ENCODE peak calls at places on chromosome 14, in four cellular contexts. Q is HCT116, Y is tibial nerve, V is AG09309. E is an unnamed sample.

GRCh38 chr14:73269729-73270651 is 32.7 kb downstream of the PAPLN start:
- DNase-seq in Q (no peak), Y (no peak), V (no peak), E (peak)

GRCh38 chr14:103629503-103630121 is 601 bp downstream of the KLC1 start:
- DNase-seq in Q (no peak), Y (peak), V (no peak), E (peak)

GRCh38 chr14:56754966-56755365 is 55.3 kb downstream of the OTX2 start:
- DNase-seq in Q (no peak), Y (no peak), V (no peak), E (no peak)

GRCh38 chr14:88454886-88455285 is 69.4 kb downstream of the SPATA7 start:
- DNase-seq in Q (no peak), Y (no peak), V (no peak), E (peak)

GRCh38 chr14:101101456-101102056 is 198.0 kb upstream of the RTL1 start:
- DNase-seq in Q (no peak), Y (no peak), V (no peak), E (no peak)

GRCh38 chr14:103188691-103189480 is 65.6 kb downstream of the TNFAIP2 start:
- DNase-seq in Q (no peak), Y (no peak), V (no peak), E (peak)

GRCh38 chr14:68680541-68681051 is 112.3 kb downstream of the ZFP36L1 start:
- DNase-seq in Q (no peak), Y (peak), V (no peak), E (no peak)

GRCh38 chr14:105223260-105223659 is 25.1 kb upstream of the BTBD6 start:
- DNase-seq in Q (no peak), Y (no peak), V (no peak), E (no peak)

GRCh38 chr14:68364823-68365222 is 428.0 kb downstream of the ZFP36L1 start:
- DNase-seq in Q (no peak), Y (no peak), V (no peak), E (no peak)

GRCh38 chr14:21203470-21204166 is 47.8 kb upstream of the OR5AU1 start:
- DNase-seq in Q (no peak), Y (no peak), V (no peak), E (no peak)
- H3K4me3 ChIP-seq in Q (no peak), Y (no peak), V (no peak), E (no peak)

GRCh38 chr14:91322623-91323022 is 78.1 kb upstream of the GPR68 start:
- DNase-seq in Q (no peak), Y (no peak), V (no peak), E (no peak)

GRCh38 chr14:91325211-91325610 is 80.7 kb upstream of the GPR68 start:
- DNase-seq in Q (no peak), Y (no peak), V (no peak), E (no peak)

GRCh38 chr14:91323031-91323430 is 78.5 kb upstream of the GPR68 start:
- DNase-seq in Q (no peak), Y (no peak), V (no peak), E (no peak)

GRCh38 chr14:91324606-91324950 is 80.1 kb upstream of the GPR68 start:
- DNase-seq in Q (no peak), Y (no peak), V (no peak), E (no peak)

GRCh38 chr14:91323671-91324605 is 79.4 kb upstream of the GPR68 start:
- DNase-seq in Q (peak), Y (peak), V (peak), E (peak)
- H3K4me3 ChIP-seq in Q (no peak), Y (peak), V (peak), E (peak)

DNA sequence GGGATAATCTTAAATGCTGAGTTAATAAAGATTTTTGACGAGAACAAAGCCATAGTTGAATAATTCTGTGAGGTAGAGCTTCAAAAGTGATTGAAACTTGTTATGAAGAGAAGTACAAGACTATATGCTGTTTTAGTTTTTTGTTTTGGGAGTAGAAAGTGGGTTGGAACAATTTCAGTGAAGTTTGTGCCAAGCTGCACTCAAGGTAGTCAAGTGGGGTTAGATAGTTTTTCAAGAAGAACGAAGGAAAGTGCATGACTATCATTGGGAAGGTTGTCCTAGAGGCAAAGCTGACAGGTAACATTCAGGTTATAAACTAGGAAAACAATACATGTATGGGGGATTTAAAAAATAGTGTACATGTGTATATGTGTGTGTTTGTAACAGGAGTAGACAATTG is 16.2 kb downstream of the FUT8 start:
- DNase-seq in Q (no peak), Y (no peak), V (no peak), E (no peak)
- H3K4me3 ChIP-seq in Q (no peak), Y (no peak), V (no peak), E (no peak)

GRCh38 chr14:20680843-20681347 is 3.5 kb upstream of the RNASE4 start:
- DNase-seq in Q (no peak), Y (no peak), V (no peak), E (no peak)
- H3K4me3 ChIP-seq in Q (peak), Y (peak), V (peak), E (peak)

GRCh38 chr14:93986972-93987371 is 10.1 kb upstream of the CCDC197 start:
- DNase-seq in Q (no peak), Y (no peak), V (no peak), E (no peak)
- H3K4me3 ChIP-seq in Q (no peak), Y (no peak), V (no peak), E (no peak)

DNA sequence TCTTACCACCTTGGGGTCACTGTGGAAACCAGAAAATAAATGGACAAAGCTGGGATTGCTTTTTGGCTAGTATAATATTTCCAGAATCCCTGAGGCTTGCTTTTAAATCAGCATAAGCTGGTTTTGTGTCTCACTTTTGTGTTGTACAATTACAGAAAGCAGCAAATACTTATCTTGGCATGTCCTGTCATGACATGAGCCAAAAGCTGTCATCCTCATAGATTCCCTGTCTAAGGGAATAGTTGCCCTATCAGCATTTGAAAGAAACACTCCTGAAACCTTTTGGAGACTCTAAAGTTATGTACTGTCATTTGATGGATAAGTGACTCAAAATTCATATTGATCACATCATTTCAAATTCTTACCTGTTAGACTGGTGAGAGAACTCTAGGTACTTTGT is 987.2 kb downstream of the NRXN3 start:
- DNase-seq in Q (no peak), Y (no peak), V (no peak), E (no peak)
- H3K4me3 ChIP-seq in Q (no peak), Y (no peak), V (no peak), E (no peak)

GRCh38 chr14:71923471-71923870 is 8.8 kb upstream of the RGS6 start:
- DNase-seq in Q (no peak), Y (no peak), V (no peak), E (no peak)

DNA sequence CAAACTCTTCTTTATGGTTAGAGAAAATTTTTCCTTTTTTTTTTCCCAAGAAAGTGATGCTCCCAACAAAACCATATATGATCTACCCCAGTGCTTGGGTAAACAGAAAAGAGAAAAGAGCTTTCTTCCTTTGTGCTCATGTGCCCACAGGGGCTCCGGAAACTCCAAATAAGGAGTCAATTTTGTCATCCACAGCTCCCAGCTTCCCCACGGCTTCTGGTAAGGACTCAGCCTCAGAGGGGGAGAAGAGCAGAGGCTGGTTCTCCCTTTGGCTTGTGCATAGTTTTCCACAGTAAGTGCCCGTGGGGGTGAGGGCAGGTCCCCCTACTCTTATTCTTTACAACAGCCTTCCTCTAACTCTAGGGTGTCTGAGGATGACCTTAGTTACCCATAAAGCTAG is 13.3 kb upstream of the RGS6 start:
- DNase-seq in Q (no peak), Y (no peak), V (no peak), E (no peak)
- H3K4me3 ChIP-seq in Q (no peak), Y (no peak), V (no peak), E (no peak)

DNA sequence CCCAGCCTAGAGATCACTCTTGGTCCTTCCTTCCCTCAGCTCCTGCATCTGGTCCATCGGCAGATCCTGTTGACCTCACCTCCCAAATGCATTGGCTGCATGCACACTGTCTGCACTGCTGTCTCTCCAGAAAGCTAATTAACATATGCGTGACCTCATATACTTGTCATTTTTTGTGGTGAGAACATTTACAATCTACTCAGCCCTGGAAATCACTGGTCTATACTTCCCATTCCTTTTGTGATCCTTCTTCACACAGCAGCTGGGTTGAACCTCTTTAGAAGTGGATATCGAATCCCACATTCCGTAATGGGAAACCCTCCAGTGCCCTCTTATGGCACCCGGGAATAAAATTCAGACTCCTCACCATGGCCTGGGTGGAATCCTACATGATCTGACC is 45.0 kb downstream of the SMOC1 start:
- DNase-seq in Q (no peak), Y (no peak), V (no peak), E (no peak)
- H3K4me3 ChIP-seq in Q (no peak), Y (no peak), V (no peak), E (no peak)